ENCODE peak calls at places on chromosomes 5 and 9, in eight cellular contexts. One of them, this sample, is unnamed.
A peak's percentile ranks its signal among the peaks of the same experiment; 100 is the strongest.

GRCh38 chr9:104997536-104997935 is 69.6 kb upstream of the ABCA1 start:
- DNase-seq in lower leg skin: no peak
- DNase-seq in heart right ventricle: no peak
- DNase-seq in MCF 10A: no peak
- DNase-seq in B cell: no peak
- DNase-seq in cardiac muscle cell: no peak
- DNase-seq in choroid plexus epithelial cell: no peak
- DNase-seq in omental fat pad: no peak
- DNase-seq in this sample: no peak

GRCh38 chr9:76166436-76166959 is 227.7 kb downstream of the RFK start:
- DNase-seq in MCF 10A: no peak
- DNase-seq in choroid plexus epithelial cell: no peak
- DNase-seq in heart right ventricle: no peak
- DNase-seq in omental fat pad: no peak
- DNase-seq in B cell: no peak
- DNase-seq in cardiac muscle cell: no peak
- DNase-seq in lower leg skin: no peak
- DNase-seq in this sample: no peak

GRCh38 chr5:68249520-68249919 is 34.0 kb downstream of the PIK3R1 start:
- DNase-seq in lower leg skin: no peak
- DNase-seq in heart right ventricle: no peak
- DNase-seq in B cell: no peak
- DNase-seq in omental fat pad: no peak
- DNase-seq in MCF 10A: no peak
- DNase-seq in choroid plexus epithelial cell: no peak
- DNase-seq in cardiac muscle cell: no peak
- DNase-seq in this sample: no peak

GRCh38 chr9:87836951-87837715 is 45.5 kb upstream of the SPATA31E1 start:
- DNase-seq in choroid plexus epithelial cell: no peak
- DNase-seq in lower leg skin: no peak
- DNase-seq in heart right ventricle: no peak
- DNase-seq in cardiac muscle cell: peak; percentile 40
- DNase-seq in B cell: no peak
- DNase-seq in omental fat pad: no peak
- DNase-seq in MCF 10A: no peak
- DNase-seq in this sample: no peak

GRCh38 chr9:136769710-136770191 is 5.4 kb upstream of the LCN15 start:
- DNase-seq in heart right ventricle: no peak
- DNase-seq in omental fat pad: no peak
- DNase-seq in B cell: no peak
- DNase-seq in lower leg skin: no peak
- DNase-seq in choroid plexus epithelial cell: peak; percentile 21
- DNase-seq in cardiac muscle cell: peak; percentile 21
- DNase-seq in MCF 10A: peak; percentile 13
- DNase-seq in this sample: peak; percentile 60

GRCh38 chr5:144202072-144202471 is 31.4 kb downstream of the KCTD16 start:
- DNase-seq in cardiac muscle cell: peak; percentile 53
- DNase-seq in lower leg skin: no peak
- DNase-seq in heart right ventricle: peak; percentile 8
- DNase-seq in B cell: no peak
- DNase-seq in omental fat pad: no peak
- DNase-seq in MCF 10A: no peak
- DNase-seq in choroid plexus epithelial cell: peak; percentile 70
- DNase-seq in this sample: no peak

GRCh38 chr5:125408582-125409069 is 662.2 kb upstream of the ZNF608 start:
- DNase-seq in B cell: no peak
- DNase-seq in choroid plexus epithelial cell: peak; percentile 74
- DNase-seq in MCF 10A: peak; percentile 98
- DNase-seq in heart right ventricle: no peak
- DNase-seq in lower leg skin: peak; percentile 24
- DNase-seq in cardiac muscle cell: peak; percentile 79
- DNase-seq in omental fat pad: no peak
- DNase-seq in this sample: peak; percentile 22

GRCh38 chr5:138177936-138178515 is 404 bp downstream of the BRD8 start:
- DNase-seq in MCF 10A: peak; percentile 72
- DNase-seq in cardiac muscle cell: peak; percentile 27
- DNase-seq in omental fat pad: no peak
- DNase-seq in B cell: no peak
- DNase-seq in heart right ventricle: peak; percentile 13
- DNase-seq in lower leg skin: peak; percentile 20
- DNase-seq in choroid plexus epithelial cell: peak; percentile 61
- DNase-seq in this sample: peak; percentile 48

GRCh38 chr5:116650964-116651363 is 76.3 kb upstream of the SEMA6A start:
- DNase-seq in B cell: no peak
- DNase-seq in lower leg skin: no peak
- DNase-seq in omental fat pad: no peak
- DNase-seq in heart right ventricle: no peak
- DNase-seq in MCF 10A: no peak
- DNase-seq in cardiac muscle cell: no peak
- DNase-seq in choroid plexus epithelial cell: no peak
- DNase-seq in this sample: no peak

GRCh38 chr5:95042040-95042439 is 242.9 kb downstream of the MCTP1 start:
- DNase-seq in MCF 10A: no peak
- DNase-seq in choroid plexus epithelial cell: peak; percentile 28
- DNase-seq in heart right ventricle: no peak
- DNase-seq in lower leg skin: no peak
- DNase-seq in omental fat pad: no peak
- DNase-seq in cardiac muscle cell: no peak
- DNase-seq in B cell: no peak
- DNase-seq in this sample: no peak

GRCh38 chr9:100427366-100428263 is 672 bp downstream of the MSANTD3 start:
- DNase-seq in B cell: peak; percentile 44
- DNase-seq in choroid plexus epithelial cell: peak; percentile 66
- DNase-seq in lower leg skin: peak; percentile 21
- DNase-seq in cardiac muscle cell: peak; percentile 59
- DNase-seq in MCF 10A: peak; percentile 73
- DNase-seq in heart right ventricle: peak; percentile 31
- DNase-seq in omental fat pad: peak; percentile 27
- DNase-seq in this sample: peak; percentile 4

GRCh38 chr5:142320851-142321560 is 3.8 kb downstream of the SPRY4 start:
- DNase-seq in choroid plexus epithelial cell: peak; percentile 47
- DNase-seq in heart right ventricle: peak; percentile 57
- DNase-seq in lower leg skin: no peak
- DNase-seq in MCF 10A: peak; percentile 36
- DNase-seq in cardiac muscle cell: peak; percentile 44
- DNase-seq in omental fat pad: no peak
- DNase-seq in B cell: no peak
- DNase-seq in this sample: peak; percentile 78

GRCh38 chr5:163569284-163569683 is 63.9 kb downstream of the MAT2B start:
- DNase-seq in omental fat pad: no peak
- DNase-seq in choroid plexus epithelial cell: peak; percentile 78
- DNase-seq in heart right ventricle: no peak
- DNase-seq in lower leg skin: no peak
- DNase-seq in cardiac muscle cell: peak; percentile 29
- DNase-seq in MCF 10A: peak; percentile 70
- DNase-seq in B cell: no peak
- DNase-seq in this sample: no peak

GRCh38 chr5:146510528-146510927 is 5.5 kb downstream of the GPR151 start:
- DNase-seq in MCF 10A: peak; percentile 76
- DNase-seq in B cell: no peak
- DNase-seq in cardiac muscle cell: peak; percentile 69
- DNase-seq in omental fat pad: no peak
- DNase-seq in lower leg skin: no peak
- DNase-seq in heart right ventricle: no peak
- DNase-seq in choroid plexus epithelial cell: peak; percentile 76
- DNase-seq in this sample: no peak

GRCh38 chr5:100464418-100464817 is 70.8 kb upstream of the FAM174A start:
- DNase-seq in MCF 10A: peak; percentile 42
- DNase-seq in choroid plexus epithelial cell: peak; percentile 80
- DNase-seq in heart right ventricle: no peak
- DNase-seq in lower leg skin: no peak
- DNase-seq in B cell: no peak
- DNase-seq in omental fat pad: no peak
- DNase-seq in cardiac muscle cell: peak; percentile 1
- DNase-seq in this sample: no peak

GRCh38 chr5:89213584-89213983 is 330.6 kb upstream of the MEF2C start:
- DNase-seq in MCF 10A: no peak
- DNase-seq in B cell: no peak
- DNase-seq in heart right ventricle: peak; percentile 47
- DNase-seq in omental fat pad: no peak
- DNase-seq in lower leg skin: no peak
- DNase-seq in cardiac muscle cell: peak; percentile 68
- DNase-seq in choroid plexus epithelial cell: peak; percentile 85
- DNase-seq in this sample: no peak

GRCh38 chr9:129306318-129306973 is 128.4 kb upstream of the IER5L start:
- DNase-seq in lower leg skin: no peak
- DNase-seq in omental fat pad: no peak
- DNase-seq in choroid plexus epithelial cell: no peak
- DNase-seq in B cell: no peak
- DNase-seq in cardiac muscle cell: no peak
- DNase-seq in MCF 10A: no peak
- DNase-seq in heart right ventricle: no peak
- DNase-seq in this sample: no peak

GRCh38 chr9:15510789-15511575 is at the start of gene PSIP1:
- DNase-seq in MCF 10A: peak; percentile 83
- DNase-seq in omental fat pad: peak; percentile 31
- DNase-seq in choroid plexus epithelial cell: peak; percentile 85
- DNase-seq in cardiac muscle cell: peak; percentile 92
- DNase-seq in lower leg skin: peak; percentile 46
- DNase-seq in B cell: peak; percentile 85
- DNase-seq in heart right ventricle: peak; percentile 81
- DNase-seq in this sample: peak; percentile 94
- TF ChIP-seq CTCF in MCF 10A: no peak
- TF ChIP-seq CTCF in omental fat pad: no peak
- TF ChIP-seq CTCF in choroid plexus epithelial cell: no peak
- TF ChIP-seq CTCF in cardiac muscle cell: no peak
- TF ChIP-seq CTCF in lower leg skin: no peak
- TF ChIP-seq CTCF in B cell: no peak
- TF ChIP-seq CTCF in heart right ventricle: no peak
- TF ChIP-seq CTCF in this sample: no peak

GRCh38 chr5:139295692-139296091 is 2.2 kb downstream of the MATR3 start:
- DNase-seq in heart right ventricle: no peak
- DNase-seq in lower leg skin: no peak
- DNase-seq in cardiac muscle cell: no peak
- DNase-seq in omental fat pad: no peak
- DNase-seq in choroid plexus epithelial cell: peak; percentile 41
- DNase-seq in MCF 10A: no peak
- DNase-seq in B cell: no peak
- DNase-seq in this sample: no peak

GRCh38 chr5:139293199-139293503 is 389 bp upstream of the MATR3 start:
- DNase-seq in heart right ventricle: no peak
- DNase-seq in B cell: no peak
- DNase-seq in MCF 10A: no peak
- DNase-seq in lower leg skin: no peak
- DNase-seq in cardiac muscle cell: no peak
- DNase-seq in choroid plexus epithelial cell: no peak
- DNase-seq in omental fat pad: no peak
- DNase-seq in this sample: no peak

GRCh38 chr5:139293504-139294371 is at the start of gene MATR3:
- DNase-seq in B cell: peak; percentile 94
- DNase-seq in omental fat pad: peak; percentile 89
- DNase-seq in cardiac muscle cell: peak; percentile 98
- DNase-seq in heart right ventricle: peak; percentile 96
- DNase-seq in MCF 10A: peak; percentile 98
- DNase-seq in lower leg skin: peak; percentile 94
- DNase-seq in choroid plexus epithelial cell: peak; percentile 98
- DNase-seq in this sample: peak; percentile 96

GRCh38 chr5:139296198-139296597 is 2.7 kb downstream of the MATR3 start:
- DNase-seq in MCF 10A: no peak
- DNase-seq in choroid plexus epithelial cell: no peak
- DNase-seq in B cell: no peak
- DNase-seq in cardiac muscle cell: no peak
- DNase-seq in lower leg skin: no peak
- DNase-seq in omental fat pad: no peak
- DNase-seq in heart right ventricle: no peak
- DNase-seq in this sample: no peak

DNA sequence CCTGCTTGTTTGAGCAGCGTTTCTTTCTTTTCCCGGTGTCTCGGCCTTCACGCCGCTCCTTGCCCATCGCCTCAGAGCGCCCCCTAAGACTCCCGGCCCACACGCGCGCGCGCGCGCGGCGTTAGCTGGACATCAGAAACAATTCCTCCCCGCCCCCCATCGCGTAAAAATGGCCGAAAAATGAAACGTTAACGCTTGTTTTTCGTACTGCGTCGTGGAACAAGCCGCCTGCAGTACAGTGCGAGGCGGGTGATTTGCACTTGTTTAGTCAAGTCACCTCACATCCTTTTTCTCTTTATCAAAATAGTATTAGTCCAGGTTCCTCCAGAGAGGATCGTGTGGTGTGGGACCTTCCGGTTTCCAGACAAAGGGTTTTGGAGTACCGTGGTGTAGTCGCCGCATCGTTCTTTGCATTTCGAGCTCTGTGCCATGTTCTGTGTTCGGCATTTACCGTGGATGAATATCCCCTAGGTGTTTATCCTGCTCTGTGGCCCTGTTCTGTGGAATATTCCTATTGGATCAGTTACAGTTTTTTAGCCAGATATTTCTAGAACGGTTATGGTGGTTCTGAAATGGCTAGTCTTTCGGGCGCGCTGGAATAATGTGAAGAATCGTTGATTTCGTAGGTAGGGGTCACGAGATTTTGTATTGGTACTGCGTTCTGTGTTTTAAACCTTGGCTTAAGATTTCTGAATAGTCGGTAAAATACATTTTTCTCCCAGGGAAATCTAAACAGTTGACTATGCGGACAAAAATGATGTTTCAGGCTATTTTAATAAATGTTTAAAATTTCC is 1.0 kb downstream of the MATR3 start:
- DNase-seq in omental fat pad: peak; percentile 70
- DNase-seq in lower leg skin: peak; percentile 58
- DNase-seq in cardiac muscle cell: peak; percentile 88
- DNase-seq in choroid plexus epithelial cell: peak; percentile 88
- DNase-seq in MCF 10A: peak; percentile 84
- DNase-seq in B cell: peak; percentile 68
- DNase-seq in heart right ventricle: peak; percentile 83
- DNase-seq in this sample: peak; percentile 56
- TF ChIP-seq CTCF in omental fat pad: no peak
- TF ChIP-seq CTCF in lower leg skin: no peak
- TF ChIP-seq CTCF in cardiac muscle cell: peak; percentile 53
- TF ChIP-seq CTCF in choroid plexus epithelial cell: peak; percentile 58
- TF ChIP-seq CTCF in MCF 10A: no peak
- TF ChIP-seq CTCF in B cell: no peak
- TF ChIP-seq CTCF in heart right ventricle: no peak
- TF ChIP-seq CTCF in this sample: peak; percentile 24

DNA sequence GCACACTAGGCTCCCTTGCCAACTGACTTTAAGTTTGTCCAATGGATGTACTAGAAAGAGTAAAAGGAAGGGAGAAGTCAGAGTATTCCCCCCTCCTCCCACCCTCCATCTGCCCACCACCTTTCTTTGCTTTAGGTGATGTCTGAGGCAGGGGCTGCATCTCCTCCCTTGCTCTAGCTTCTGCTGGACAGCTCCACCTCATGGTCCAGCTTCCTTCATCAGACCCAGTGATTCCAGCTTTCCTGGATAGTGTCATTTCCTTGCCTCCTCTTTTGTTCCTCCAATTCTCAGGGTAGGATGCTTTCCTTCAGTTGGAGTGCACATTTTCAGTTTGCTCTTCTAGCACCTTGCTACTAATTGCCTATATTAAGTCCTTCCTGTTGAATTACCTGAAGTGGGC is 67.4 kb downstream of the RAD23B start:
- DNase-seq in B cell: no peak
- DNase-seq in cardiac muscle cell: no peak
- DNase-seq in choroid plexus epithelial cell: no peak
- DNase-seq in lower leg skin: no peak
- DNase-seq in omental fat pad: no peak
- DNase-seq in MCF 10A: no peak
- DNase-seq in heart right ventricle: no peak
- DNase-seq in this sample: no peak
- TF ChIP-seq CTCF in B cell: no peak
- TF ChIP-seq CTCF in cardiac muscle cell: no peak
- TF ChIP-seq CTCF in choroid plexus epithelial cell: no peak
- TF ChIP-seq CTCF in lower leg skin: no peak
- TF ChIP-seq CTCF in omental fat pad: no peak
- TF ChIP-seq CTCF in MCF 10A: no peak
- TF ChIP-seq CTCF in heart right ventricle: no peak
- TF ChIP-seq CTCF in this sample: no peak

GRCh38 chr9:126588491-126589168 is 25.1 kb upstream of the LMX1B start:
- DNase-seq in cardiac muscle cell: no peak
- DNase-seq in B cell: no peak
- DNase-seq in omental fat pad: no peak
- DNase-seq in MCF 10A: no peak
- DNase-seq in lower leg skin: no peak
- DNase-seq in heart right ventricle: peak; percentile 25
- DNase-seq in choroid plexus epithelial cell: no peak
- DNase-seq in this sample: no peak
- TF ChIP-seq CTCF in cardiac muscle cell: no peak
- TF ChIP-seq CTCF in B cell: no peak
- TF ChIP-seq CTCF in omental fat pad: no peak
- TF ChIP-seq CTCF in MCF 10A: no peak
- TF ChIP-seq CTCF in lower leg skin: no peak
- TF ChIP-seq CTCF in heart right ventricle: no peak
- TF ChIP-seq CTCF in choroid plexus epithelial cell: no peak
- TF ChIP-seq CTCF in this sample: no peak